ENCODE peak calls at places on chromosomes 4 and X, in five cellular contexts. A is lower lobe of right lung, V is fibroblast of mammary gland, Y is prostate gland, T is uterus. U is an unnamed sample.

GRCh38 chr4:25107827-25108516 is 52.3 kb downstream of the SEPSECS start:
- DNase-seq in A (no peak), V (no peak), Y (no peak), T (no peak), U (no peak)

GRCh38 chr4:15868065-15868464 is 70.5 kb downstream of the FGFBP1 start:
- DNase-seq in A (no peak), T (no peak), V (peak), Y (no peak), U (no peak)

GRCh38 chrX:117701050-117701449 is 415.6 kb downstream of the KLHL13 start:
- DNase-seq in T (no peak), Y (no peak), A (no peak), V (no peak), U (no peak)

GRCh38 chrX:124028177-124028576 is 66.7 kb downstream of the STAG2 start:
- DNase-seq in Y (no peak), A (no peak), T (no peak), V (peak), U (no peak)

GRCh38 chr4:21452931-21453330 is 495.6 kb downstream of the KCNIP4 start:
- DNase-seq in T (no peak), Y (no peak), V (no peak), A (no peak), U (no peak)

GRCh38 chr4:27082786-27083185 is 222.1 kb downstream of the STIM2 start:
- DNase-seq in T (no peak), V (no peak), A (no peak), Y (no peak), U (no peak)

GRCh38 chrX:42021058-42021457 is 97.7 kb upstream of the CASK start:
- DNase-seq in V (no peak), Y (no peak), T (no peak), A (no peak), U (no peak)

GRCh38 chr4:82201805-82202636 is 171.8 kb downstream of the HNRNPD start:
- DNase-seq in T (no peak), Y (peak), A (no peak), V (peak), U (peak)

GRCh38 chr4:152810715-152811287 is 31.0 kb downstream of the ARFIP1 start:
- DNase-seq in V (no peak), Y (no peak), A (no peak), T (no peak), U (no peak)

GRCh38 chr4:176641237-176641636 is 151.5 kb downstream of the VEGFC start:
- DNase-seq in Y (no peak), T (no peak), V (peak), A (no peak), U (no peak)

GRCh38 chr4:137283737-137284136 is 248.6 kb downstream of the PCDH18 start:
- DNase-seq in A (no peak), T (no peak), V (peak), Y (no peak), U (no peak)
- TF ChIP-seq CTCF in A (no peak), T (peak), V (peak), Y (no peak), U (no peak)

GRCh38 chrX:41002021-41002420 is 83.2 kb upstream of the USP9X start:
- DNase-seq in V (no peak), A (no peak), T (no peak), Y (peak), U (no peak)
- TF ChIP-seq CTCF in V (no peak), A (no peak), T (no peak), Y (no peak), U (no peak)

DNA sequence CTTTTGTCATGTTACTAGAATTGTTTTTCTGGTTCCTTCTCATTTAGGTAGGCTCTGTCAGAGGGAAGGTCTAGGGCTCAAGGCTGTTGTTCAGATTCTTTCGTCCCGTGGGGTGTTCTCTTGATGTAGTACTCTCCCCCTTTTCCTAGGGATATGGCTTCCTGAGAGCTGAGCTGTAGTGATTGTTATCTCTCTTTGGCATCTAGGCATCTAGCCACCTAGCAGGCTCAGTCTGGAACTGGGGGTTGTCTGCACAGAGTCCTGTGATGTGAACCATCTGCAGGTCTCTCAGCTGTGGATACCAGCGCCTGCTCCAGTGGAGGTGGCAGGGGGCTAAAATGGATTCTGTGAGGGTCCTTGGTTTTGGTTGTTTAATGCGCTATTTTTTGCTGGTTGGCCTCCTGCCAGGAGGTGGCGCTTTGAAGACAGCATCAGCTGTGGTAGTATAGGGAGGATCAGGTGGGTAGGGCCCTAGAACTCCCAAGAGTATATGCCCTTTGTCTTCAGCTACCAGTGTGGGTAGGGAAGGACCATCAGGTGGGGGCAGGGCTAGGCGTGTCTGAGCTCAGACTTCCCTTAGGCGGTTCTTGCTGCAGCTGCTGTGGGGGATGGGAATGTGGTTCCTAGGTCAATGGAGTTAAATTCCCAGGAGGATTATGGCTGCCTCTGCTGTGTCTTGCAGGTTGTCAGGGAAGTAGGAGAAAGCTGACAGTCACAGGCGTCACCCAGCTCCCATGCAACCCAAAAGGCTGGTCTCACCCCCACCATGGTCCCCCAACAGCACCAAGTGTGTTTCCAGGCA is 78.0 kb upstream of the RAB40AL start:
- DNase-seq in Y (no peak), T (no peak), V (no peak), A (no peak), U (no peak)
- TF ChIP-seq CTCF in Y (no peak), T (no peak), V (no peak), A (no peak), U (no peak)

GRCh38 chr4:83962492-83962891 is 426.6 kb downstream of the GPAT3 start:
- DNase-seq in A (no peak), V (no peak), Y (no peak), T (no peak), U (no peak)

GRCh38 chr4:83964996-83965541 is 429.2 kb downstream of the GPAT3 start:
- DNase-seq in V (peak), T (no peak), Y (no peak), A (no peak), U (no peak)

GRCh38 chr4:83959160-83959559 is 423.3 kb downstream of the GPAT3 start:
- DNase-seq in V (no peak), T (no peak), Y (no peak), A (no peak), U (no peak)

DNA sequence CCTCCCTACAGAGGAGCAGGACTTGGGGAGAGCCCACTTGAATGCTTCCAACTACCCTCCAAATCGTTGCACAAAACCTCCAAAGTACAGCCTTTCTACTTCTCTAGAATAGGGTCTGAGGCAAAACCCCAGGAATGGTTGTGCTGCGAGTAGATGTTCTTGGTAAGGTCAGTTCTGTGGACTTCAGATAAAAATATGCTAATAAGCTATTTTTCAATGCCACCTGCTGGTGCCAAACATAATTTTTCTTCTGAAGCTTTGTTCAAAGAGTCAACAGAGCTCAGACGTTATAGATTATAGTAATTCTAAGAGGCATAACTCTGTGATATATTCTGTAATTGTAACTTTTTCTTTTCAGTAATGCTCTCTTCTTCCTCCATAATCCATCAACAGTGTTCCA is 425.7 kb downstream of the GPAT3 start:
- DNase-seq in V (peak), Y (no peak), A (no peak), T (no peak), U (no peak)
- TF ChIP-seq CTCF in V (peak), Y (no peak), A (no peak), T (no peak), U (no peak)

DNA sequence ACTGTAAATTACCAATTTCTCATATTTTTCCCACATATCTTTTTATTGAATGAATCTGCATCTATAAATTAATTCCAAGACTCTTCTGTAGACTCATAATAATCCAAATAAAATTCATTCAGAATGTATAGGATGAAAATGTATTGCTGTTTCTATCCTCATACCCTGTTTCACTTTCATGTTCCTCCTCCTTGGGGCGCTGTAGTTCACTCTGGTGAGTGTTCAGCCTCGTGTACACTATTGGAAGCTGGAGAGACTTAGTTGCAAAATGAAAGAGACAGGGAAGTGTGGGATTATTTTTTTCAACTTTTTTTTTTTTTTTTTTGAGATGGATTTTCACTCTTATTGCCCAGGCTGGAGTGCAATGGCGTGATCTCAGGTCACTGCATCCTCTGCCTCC is 296.1 kb downstream of the TLL1 start:
- DNase-seq in T (no peak), V (peak), Y (no peak), A (no peak), U (no peak)
- TF ChIP-seq CTCF in T (no peak), V (peak), Y (no peak), A (no peak), U (no peak)

GRCh38 chrX:155188786-155189185 is 27.5 kb upstream of the VBP1 start:
- DNase-seq in Y (no peak), A (no peak), T (no peak), V (no peak), U (no peak)
- TF ChIP-seq CTCF in Y (no peak), A (no peak), T (no peak), V (no peak), U (no peak)

DNA sequence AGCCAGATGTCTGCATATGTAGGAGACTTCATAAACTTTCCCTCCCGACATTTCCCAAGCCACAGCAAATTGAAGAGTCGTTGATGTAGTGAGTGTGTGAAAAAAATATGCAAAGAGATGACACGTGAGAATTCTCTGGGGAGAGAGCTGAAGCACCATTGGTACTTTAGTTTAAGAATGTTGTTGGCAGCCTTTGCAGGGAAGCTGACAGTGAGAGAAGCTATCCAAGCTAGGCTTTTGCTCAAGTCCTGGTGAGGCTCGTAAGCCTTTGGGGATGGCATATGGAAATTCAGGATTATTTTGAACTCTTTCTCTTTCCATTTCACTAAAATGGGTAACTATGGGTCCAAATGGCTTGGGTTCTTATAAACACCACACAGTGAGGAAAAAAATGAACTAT is 87.5 kb downstream of the GLRA2 start:
- DNase-seq in T (no peak), A (no peak), Y (no peak), V (peak), U (no peak)
- TF ChIP-seq CTCF in T (no peak), A (no peak), Y (no peak), V (no peak), U (no peak)